ENCODE peak calls at places on chromosomes 5 and 9, in ten cellular contexts. I, W, G, H, J, Q, Z, C, F and O are unnamed samples.

GRCh38 chr5:134435525-134435924 is 23.8 kb upstream of the CDKN2AIPNL start:
- DNase-seq in Q (no peak), W (no peak), H (no peak), Z (no peak), G (no peak), F (no peak), C (no peak), J (no peak), I (peak; percentile 48), O (peak; percentile 92)

GRCh38 chr9:87710448-87710847 is 15.5 kb upstream of the CTSL start:
- DNase-seq in Z (no peak), W (no peak), H (no peak), Q (no peak), C (no peak), F (no peak), J (no peak), I (no peak), G (no peak), O (no peak)

GRCh38 chr5:144468542-144468941 is 297.9 kb downstream of the KCTD16 start:
- DNase-seq in F (no peak), I (no peak), J (no peak), H (no peak), C (no peak), Z (no peak), Q (no peak), G (peak; percentile 61), W (no peak), O (no peak)

GRCh38 chr5:147822686-147823491 is 8.6 kb downstream of the SPINK1 start:
- DNase-seq in C (no peak), F (peak; percentile 47), J (peak; percentile 77), H (no peak), Z (peak; percentile 63), W (no peak), G (peak; percentile 76), Q (no peak), I (no peak), O (peak; percentile 61)

GRCh38 chr9:12880406-12881016 is 105.7 kb downstream of the LURAP1L start:
- DNase-seq in H (no peak), W (no peak), C (no peak), Q (no peak), J (no peak), Z (no peak), F (no peak), I (no peak), G (no peak), O (peak; percentile 66)

GRCh38 chr5:131262953-131263541 is 806 bp upstream of the CDC42SE2 start:
- DNase-seq in J (peak; percentile 58), G (no peak), Q (no peak), C (no peak), F (no peak), I (no peak), Z (no peak), W (no peak), H (no peak), O (no peak)

GRCh38 chr9:134384811-134385479 is 58.7 kb downstream of the RXRA start:
- DNase-seq in I (no peak), F (no peak), W (no peak), J (no peak), C (no peak), Q (no peak), G (no peak), H (no peak), Z (no peak), O (no peak)

GRCh38 chr9:27033815-27034403 is 28.4 kb upstream of the LRRC19 start:
- DNase-seq in Z (peak; percentile 51), H (peak; percentile 75), C (peak; percentile 12), Q (peak; percentile 33), J (peak; percentile 48), G (peak; percentile 59), W (no peak), F (peak; percentile 49), I (no peak), O (peak; percentile 53)

GRCh38 chr9:101018391-101018990 is 10.0 kb upstream of the PLPPR1 start:
- DNase-seq in W (no peak), F (no peak), Z (peak; percentile 46), I (peak; percentile 25), J (no peak), Q (no peak), G (peak; percentile 96), C (no peak), H (no peak), O (no peak)

GRCh38 chr5:124979174-124979573 is 232.7 kb upstream of the ZNF608 start:
- DNase-seq in F (no peak), Q (no peak), J (no peak), W (no peak), I (no peak), C (no peak), G (no peak), H (no peak), Z (no peak), O (peak; percentile 24)

GRCh38 chr9:127990539-127990938 is 9.8 kb upstream of the EEIG1 start:
- DNase-seq in F (no peak), W (no peak), H (no peak), Q (no peak), J (no peak), G (no peak), Z (no peak), C (no peak), I (no peak), O (no peak)

GRCh38 chr9:134303601-134304000 is 22.7 kb upstream of the RXRA start:
- DNase-seq in J (no peak), F (no peak), W (no peak), Q (no peak), C (no peak), Z (no peak), I (peak; percentile 41), H (no peak), G (no peak), O (no peak)

GRCh38 chr9:33881635-33882034 is 64.7 kb downstream of the UBE2R2 start:
- DNase-seq in Z (no peak), G (no peak), C (no peak), Q (no peak), J (no peak), H (no peak), I (no peak), W (no peak), F (no peak), O (peak; percentile 57)

GRCh38 chr5:174413520-174414314 is 310.7 kb upstream of the MSX2 start:
- DNase-seq in G (no peak), F (no peak), Z (no peak), I (no peak), C (no peak), H (no peak), Q (no peak), W (no peak), J (no peak), O (peak; percentile 84)

GRCh38 chr9:123099042-123099441 is 65.6 kb downstream of the GPR21 start:
- DNase-seq in H (no peak), Q (no peak), G (no peak), C (no peak), I (no peak), W (no peak), F (no peak), J (no peak), Z (no peak), O (no peak)